ENCODE peak calls at places on chromosome 17, in six cellular contexts. One of them, this sample, is unnamed.

GRCh38 chr17:77433385-77434135 is 292.8 kb downstream of the SEC14L1 start:
- DNase-seq in putamen: no peak
- DNase-seq in stimulated activated CD4-positive, alpha-beta T cell treated with anti-CD3 and anti-CD28 coated beads, Interleukin-1b, Interleukin-23, amount 100 ng/mL, for 24 hours: no peak
- DNase-seq in thyroid gland: no peak
- DNase-seq in SK-N-DZ: peak
- DNase-seq in prostate gland: no peak
- DNase-seq in this sample: peak

GRCh38 chr17:8073627-8074485 is 13.7 kb downstream of the ALOX12B start:
- DNase-seq in putamen: no peak
- DNase-seq in stimulated activated CD4-positive, alpha-beta T cell treated with anti-CD3 and anti-CD28 coated beads, Interleukin-1b, Interleukin-23, amount 100 ng/mL, for 24 hours: peak
- DNase-seq in thyroid gland: peak
- DNase-seq in SK-N-DZ: peak
- DNase-seq in prostate gland: no peak
- DNase-seq in this sample: peak

GRCh38 chr17:63918305-63918704 is 334 bp downstream of the GH1 start:
- DNase-seq in putamen: no peak
- DNase-seq in stimulated activated CD4-positive, alpha-beta T cell treated with anti-CD3 and anti-CD28 coated beads, Interleukin-1b, Interleukin-23, amount 100 ng/mL, for 24 hours: no peak
- DNase-seq in thyroid gland: no peak
- DNase-seq in SK-N-DZ: no peak
- DNase-seq in prostate gland: no peak
- DNase-seq in this sample: no peak

GRCh38 chr17:48441231-48441711 is 11.3 kb upstream of the SKAP1 start:
- DNase-seq in putamen: no peak
- DNase-seq in stimulated activated CD4-positive, alpha-beta T cell treated with anti-CD3 and anti-CD28 coated beads, Interleukin-1b, Interleukin-23, amount 100 ng/mL, for 24 hours: no peak
- DNase-seq in thyroid gland: no peak
- DNase-seq in SK-N-DZ: no peak
- DNase-seq in prostate gland: no peak
- DNase-seq in this sample: no peak

GRCh38 chr17:79737922-79738578 is 7.3 kb downstream of the ENPP7 start:
- DNase-seq in putamen: no peak
- DNase-seq in stimulated activated CD4-positive, alpha-beta T cell treated with anti-CD3 and anti-CD28 coated beads, Interleukin-1b, Interleukin-23, amount 100 ng/mL, for 24 hours: no peak
- DNase-seq in thyroid gland: no peak
- DNase-seq in SK-N-DZ: no peak
- DNase-seq in prostate gland: no peak
- DNase-seq in this sample: no peak

GRCh38 chr17:50148226-50149098 is 2.0 kb downstream of the PPP1R9B start:
- DNase-seq in putamen: peak
- DNase-seq in stimulated activated CD4-positive, alpha-beta T cell treated with anti-CD3 and anti-CD28 coated beads, Interleukin-1b, Interleukin-23, amount 100 ng/mL, for 24 hours: peak
- DNase-seq in thyroid gland: peak
- DNase-seq in SK-N-DZ: no peak
- DNase-seq in prostate gland: peak
- DNase-seq in this sample: peak

GRCh38 chr17:62684179-62684578 is 56.7 kb downstream of the MRC2 start:
- DNase-seq in putamen: no peak
- DNase-seq in stimulated activated CD4-positive, alpha-beta T cell treated with anti-CD3 and anti-CD28 coated beads, Interleukin-1b, Interleukin-23, amount 100 ng/mL, for 24 hours: no peak
- DNase-seq in thyroid gland: no peak
- DNase-seq in SK-N-DZ: no peak
- DNase-seq in prostate gland: no peak
- DNase-seq in this sample: no peak

GRCh38 chr17:65660947-65661346 is 99.5 kb upstream of the AXIN2 start:
- DNase-seq in putamen: no peak
- DNase-seq in stimulated activated CD4-positive, alpha-beta T cell treated with anti-CD3 and anti-CD28 coated beads, Interleukin-1b, Interleukin-23, amount 100 ng/mL, for 24 hours: no peak
- DNase-seq in thyroid gland: no peak
- DNase-seq in SK-N-DZ: no peak
- DNase-seq in prostate gland: no peak
- DNase-seq in this sample: no peak

GRCh38 chr17:48553837-48554236 is 8.9 kb upstream of the HOXB2 start:
- DNase-seq in putamen: no peak
- DNase-seq in stimulated activated CD4-positive, alpha-beta T cell treated with anti-CD3 and anti-CD28 coated beads, Interleukin-1b, Interleukin-23, amount 100 ng/mL, for 24 hours: no peak
- DNase-seq in thyroid gland: no peak
- DNase-seq in SK-N-DZ: no peak
- DNase-seq in prostate gland: no peak
- DNase-seq in this sample: no peak

GRCh38 chr17:75693500-75694481 is 26.7 kb downstream of the SAP30BP start:
- DNase-seq in putamen: peak
- DNase-seq in stimulated activated CD4-positive, alpha-beta T cell treated with anti-CD3 and anti-CD28 coated beads, Interleukin-1b, Interleukin-23, amount 100 ng/mL, for 24 hours: no peak
- DNase-seq in thyroid gland: peak
- DNase-seq in SK-N-DZ: no peak
- DNase-seq in prostate gland: peak
- DNase-seq in this sample: peak

GRCh38 chr17:17496189-17497064 is at the start of gene RASD1:
- DNase-seq in putamen: peak
- DNase-seq in stimulated activated CD4-positive, alpha-beta T cell treated with anti-CD3 and anti-CD28 coated beads, Interleukin-1b, Interleukin-23, amount 100 ng/mL, for 24 hours: peak
- DNase-seq in thyroid gland: peak
- DNase-seq in SK-N-DZ: peak
- DNase-seq in prostate gland: peak
- DNase-seq in this sample: peak

GRCh38 chr17:9123594-9124553 is 102.6 kb downstream of the NTN1 start:
- DNase-seq in putamen: no peak
- DNase-seq in stimulated activated CD4-positive, alpha-beta T cell treated with anti-CD3 and anti-CD28 coated beads, Interleukin-1b, Interleukin-23, amount 100 ng/mL, for 24 hours: no peak
- DNase-seq in thyroid gland: no peak
- DNase-seq in SK-N-DZ: no peak
- DNase-seq in prostate gland: no peak
- DNase-seq in this sample: no peak

GRCh38 chr17:82449136-82449882 is 1.2 kb downstream of the CYBC1 start:
- DNase-seq in putamen: no peak
- DNase-seq in stimulated activated CD4-positive, alpha-beta T cell treated with anti-CD3 and anti-CD28 coated beads, Interleukin-1b, Interleukin-23, amount 100 ng/mL, for 24 hours: peak
- DNase-seq in thyroid gland: no peak
- DNase-seq in SK-N-DZ: peak
- DNase-seq in prostate gland: no peak
- DNase-seq in this sample: no peak

GRCh38 chr17:14547016-14547415 is 246.1 kb downstream of the HS3ST3B1 start:
- DNase-seq in putamen: no peak
- DNase-seq in stimulated activated CD4-positive, alpha-beta T cell treated with anti-CD3 and anti-CD28 coated beads, Interleukin-1b, Interleukin-23, amount 100 ng/mL, for 24 hours: no peak
- DNase-seq in thyroid gland: no peak
- DNase-seq in SK-N-DZ: no peak
- DNase-seq in prostate gland: no peak
- DNase-seq in this sample: no peak

GRCh38 chr17:14736631-14737030 is 435.8 kb downstream of the HS3ST3B1 start:
- DNase-seq in putamen: no peak
- DNase-seq in stimulated activated CD4-positive, alpha-beta T cell treated with anti-CD3 and anti-CD28 coated beads, Interleukin-1b, Interleukin-23, amount 100 ng/mL, for 24 hours: no peak
- DNase-seq in thyroid gland: no peak
- DNase-seq in SK-N-DZ: no peak
- DNase-seq in prostate gland: no peak
- DNase-seq in this sample: no peak

GRCh38 chr17:33284022-33284421 is 9.1 kb downstream of the ASIC2 start:
- DNase-seq in putamen: no peak
- DNase-seq in stimulated activated CD4-positive, alpha-beta T cell treated with anti-CD3 and anti-CD28 coated beads, Interleukin-1b, Interleukin-23, amount 100 ng/mL, for 24 hours: no peak
- DNase-seq in thyroid gland: peak
- DNase-seq in SK-N-DZ: no peak
- DNase-seq in prostate gland: peak
- DNase-seq in this sample: no peak

GRCh38 chr17:82212331-82213250 is at the start of gene CCDC57:
- DNase-seq in putamen: peak
- DNase-seq in stimulated activated CD4-positive, alpha-beta T cell treated with anti-CD3 and anti-CD28 coated beads, Interleukin-1b, Interleukin-23, amount 100 ng/mL, for 24 hours: peak
- DNase-seq in thyroid gland: peak
- DNase-seq in SK-N-DZ: peak
- DNase-seq in prostate gland: peak
- DNase-seq in this sample: peak

GRCh38 chr17:21549107-21549687 is 143.1 kb upstream of the KCNJ18 start:
- DNase-seq in putamen: no peak
- DNase-seq in stimulated activated CD4-positive, alpha-beta T cell treated with anti-CD3 and anti-CD28 coated beads, Interleukin-1b, Interleukin-23, amount 100 ng/mL, for 24 hours: no peak
- DNase-seq in thyroid gland: no peak
- DNase-seq in SK-N-DZ: no peak
- DNase-seq in prostate gland: no peak
- DNase-seq in this sample: no peak

GRCh38 chr17:75643033-75644017 is 10.1 kb downstream of the SMIM5 start:
- DNase-seq in putamen: no peak
- DNase-seq in stimulated activated CD4-positive, alpha-beta T cell treated with anti-CD3 and anti-CD28 coated beads, Interleukin-1b, Interleukin-23, amount 100 ng/mL, for 24 hours: no peak
- DNase-seq in thyroid gland: peak
- DNase-seq in SK-N-DZ: no peak
- DNase-seq in prostate gland: no peak
- DNase-seq in this sample: no peak

GRCh38 chr17:81672504-81672903 is 6.0 kb downstream of the CCDC137 start:
- DNase-seq in putamen: no peak
- DNase-seq in stimulated activated CD4-positive, alpha-beta T cell treated with anti-CD3 and anti-CD28 coated beads, Interleukin-1b, Interleukin-23, amount 100 ng/mL, for 24 hours: no peak
- DNase-seq in thyroid gland: no peak
- DNase-seq in SK-N-DZ: no peak
- DNase-seq in prostate gland: no peak
- DNase-seq in this sample: no peak

GRCh38 chr17:30812218-30813177 is 12.0 kb downstream of the CRLF3 start:
- DNase-seq in putamen: no peak
- DNase-seq in stimulated activated CD4-positive, alpha-beta T cell treated with anti-CD3 and anti-CD28 coated beads, Interleukin-1b, Interleukin-23, amount 100 ng/mL, for 24 hours: no peak
- DNase-seq in thyroid gland: no peak
- DNase-seq in SK-N-DZ: no peak
- DNase-seq in prostate gland: no peak
- DNase-seq in this sample: no peak

GRCh38 chr17:67449065-67449464 is 72.0 kb downstream of the PITPNC1 start:
- DNase-seq in putamen: no peak
- DNase-seq in stimulated activated CD4-positive, alpha-beta T cell treated with anti-CD3 and anti-CD28 coated beads, Interleukin-1b, Interleukin-23, amount 100 ng/mL, for 24 hours: no peak
- DNase-seq in thyroid gland: no peak
- DNase-seq in SK-N-DZ: no peak
- DNase-seq in prostate gland: no peak
- DNase-seq in this sample: no peak

GRCh38 chr17:80499536-80499935 is 23.1 kb upstream of the NPTX1 start:
- DNase-seq in putamen: no peak
- DNase-seq in stimulated activated CD4-positive, alpha-beta T cell treated with anti-CD3 and anti-CD28 coated beads, Interleukin-1b, Interleukin-23, amount 100 ng/mL, for 24 hours: no peak
- DNase-seq in thyroid gland: no peak
- DNase-seq in SK-N-DZ: no peak
- DNase-seq in prostate gland: no peak
- DNase-seq in this sample: no peak

This sample was measured in BE2C.